ENCODE peak calls at places on chromosomes 1 and 21, in nine cellular contexts. Q is GM06990, R is heart right ventricle, D is astrocyte, N is left ventricle myocardium inferior, B is stomach, A is Panc1, T is heart left ventricle, G is body of pancreas. Y is an unnamed sample.

GRCh38 chr1:2929335-2929734 is 91.9 kb upstream of the ACTRT2 start:
- DNase-seq in T (no peak), N (no peak), D (no peak), R (no peak), B (no peak), A (no peak), G (no peak), Q (no peak), Y (no peak)

GRCh38 chr1:69982992-69983391 is 222.4 kb downstream of the LRRC40 start:
- DNase-seq in D (peak; percentile 48), Q (no peak), T (no peak), N (no peak), R (no peak), B (no peak), G (no peak), A (peak; percentile 17), Y (peak; percentile 44)

GRCh38 chr21:35603471-35603870 is 456.9 kb downstream of the SETD4 start:
- DNase-seq in N (no peak), R (no peak), D (no peak), B (no peak), T (no peak), A (no peak), Q (no peak), G (no peak), Y (no peak)

GRCh38 chr1:198773030-198773429 is 134.2 kb downstream of the PTPRC start:
- DNase-seq in N (no peak), Q (no peak), R (no peak), B (no peak), G (no peak), T (no peak), D (no peak), A (no peak), Y (no peak)

GRCh38 chr1:169090308-169090899 is 16.1 kb upstream of the ATP1B1 start:
- DNase-seq in A (no peak), B (no peak), D (no peak), T (no peak), Q (peak; percentile 19), G (no peak), R (no peak), N (no peak), Y (no peak)

GRCh38 chr1:51877434-51878306 is 857 bp downstream of the NRDC start:
- DNase-seq in T (no peak), G (peak; percentile 25), B (no peak), A (no peak), D (peak; percentile 53), N (no peak), R (no peak), Q (no peak), Y (no peak)

GRCh38 chr1:64527191-64527590 is 57.3 kb downstream of the CACHD1 start:
- DNase-seq in B (no peak), A (no peak), Q (no peak), R (no peak), T (no peak), G (no peak), N (no peak), D (no peak), Y (no peak)

GRCh38 chr1:203840208-203840808 is 21.1 kb upstream of the SNRPE start:
- DNase-seq in D (no peak), A (no peak), G (no peak), B (no peak), R (no peak), Q (no peak), N (no peak), T (no peak), Y (no peak)

GRCh38 chr1:66380452-66381212 is 153.3 kb upstream of the SGIP1 start:
- DNase-seq in R (no peak), Q (no peak), N (no peak), D (no peak), A (no peak), G (no peak), B (peak; percentile 32), T (no peak), Y (no peak)

GRCh38 chr21:37636152-37636860 is 269.7 kb downstream of the DYRK1A start:
- DNase-seq in D (peak; percentile 66), A (peak; percentile 50), Q (no peak), R (no peak), N (no peak), T (no peak), G (no peak), B (no peak), Y (peak; percentile 87)

GRCh38 chr1:201528631-201529260 is 10.2 kb upstream of the NAV1 start:
- DNase-seq in T (no peak), N (no peak), G (no peak), B (no peak), Q (no peak), D (peak; percentile 70), A (no peak), R (no peak), Y (no peak)

GRCh38 chr1:219757890-219758289 is 145.0 kb upstream of the ZC3H11B start:
- DNase-seq in A (no peak), D (peak; percentile 12), B (no peak), G (no peak), T (peak; percentile 82), R (peak; percentile 53), Q (no peak), N (peak; percentile 58), Y (no peak)

GRCh38 chr1:63643926-63644325 is 50.7 kb downstream of the PGM1 start:
- DNase-seq in Q (no peak), A (no peak), R (peak; percentile 55), B (peak; percentile 72), N (peak; percentile 29), G (peak; percentile 69), T (peak; percentile 56), D (no peak), Y (no peak)

GRCh38 chr1:245155186-245156040 is 628 bp downstream of the KIF26B start:
- DNase-seq in Q (no peak), B (no peak), A (no peak), T (no peak), G (no peak), D (peak; percentile 32), N (no peak), R (no peak), Y (no peak)

GRCh38 chr21:35084869-35085268 is 35.8 kb upstream of the RUNX1 start:
- DNase-seq in A (no peak), D (peak; percentile 99), T (no peak), R (no peak), N (no peak), G (no peak), Q (no peak), B (no peak), Y (peak; percentile 93)

GRCh38 chr21:25607812-25608737 is 794 bp upstream of the MRPL39 start:
- DNase-seq in N (peak; percentile 79), G (peak; percentile 81), A (peak; percentile 68), T (peak; percentile 83), B (peak; percentile 83), R (peak; percentile 81), Q (peak; percentile 66), D (peak; percentile 62), Y (peak; percentile 10)

GRCh38 chr1:30718636-30719405 is 4.6 kb downstream of the MATN1 start:
- DNase-seq in A (no peak), N (peak; percentile 79), Q (peak; percentile 96), D (peak; percentile 96), T (peak; percentile 80), R (peak; percentile 79), G (peak; percentile 99), B (peak; percentile 81), Y (peak; percentile 73)

GRCh38 chr1:21563971-21564370 is 54.7 kb downstream of the ALPL start:
- DNase-seq in D (no peak), R (no peak), T (no peak), B (no peak), A (no peak), N (no peak), Q (no peak), G (no peak), Y (no peak)

GRCh38 chr1:32215629-32216505 is 6.3 kb downstream of the TMEM234 start:
- DNase-seq in N (peak; percentile 29), R (peak; percentile 58), G (peak; percentile 72), A (no peak), D (no peak), Q (no peak), B (peak; percentile 73), T (peak; percentile 52), Y (no peak)

GRCh38 chr1:226097866-226098625 is 35.5 kb downstream of the H3-3A start:
- DNase-seq in T (peak; percentile 3), B (no peak), N (no peak), Q (no peak), G (no peak), R (no peak), D (peak; percentile 83), A (no peak), Y (no peak)

GRCh38 chr1:159250817-159251216 is 46.1 kb downstream of the ACKR1 start:
- DNase-seq in N (no peak), G (no peak), D (no peak), R (no peak), T (no peak), Q (no peak), B (no peak), A (no peak), Y (no peak)
- TF ChIP-seq CTCF in N (no peak), G (no peak), D (no peak), R (no peak), T (no peak), Q (no peak), B (no peak), A (no peak), Y (no peak)

DNA sequence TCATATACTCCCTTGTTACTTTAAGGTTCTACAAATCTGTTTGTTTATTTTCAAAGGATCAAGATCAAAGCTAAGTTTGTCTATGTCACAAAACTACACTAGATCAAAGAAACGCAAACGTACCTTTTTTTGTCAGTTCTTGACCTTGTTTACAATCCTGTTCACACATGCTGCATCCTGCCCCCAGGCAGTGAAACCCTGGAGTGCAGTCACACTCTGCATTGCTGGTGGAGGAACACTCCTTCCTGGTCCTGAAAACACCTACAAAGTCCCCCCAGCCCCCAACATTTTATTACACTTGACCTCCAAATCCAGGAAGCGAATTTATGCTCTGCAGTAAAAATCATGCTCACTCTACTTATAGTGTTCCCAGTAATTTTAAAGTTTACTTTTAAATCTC is 2.6 kb downstream of the TNFRSF9 start:
- DNase-seq in N (no peak), R (no peak), G (no peak), D (no peak), A (no peak), B (no peak), Q (no peak), T (no peak), Y (no peak)
- H3K27me3 ChIP-seq in N (peaks cover 97% of the 10 kb centered on the region), R (peaks cover 41% of the 10 kb centered on the region), G (no peaks in the 10 kb centered on the region), D (peaks cover 16% of the 10 kb centered on the region), A (peaks cover 5% of the 10 kb centered on the region), B (peaks cover 65% of the 10 kb centered on the region), Q (no peaks in the 10 kb centered on the region), T (peaks cover 11% of the 10 kb centered on the region), Y (peaks cover 24% of the 10 kb centered on the region)

DNA sequence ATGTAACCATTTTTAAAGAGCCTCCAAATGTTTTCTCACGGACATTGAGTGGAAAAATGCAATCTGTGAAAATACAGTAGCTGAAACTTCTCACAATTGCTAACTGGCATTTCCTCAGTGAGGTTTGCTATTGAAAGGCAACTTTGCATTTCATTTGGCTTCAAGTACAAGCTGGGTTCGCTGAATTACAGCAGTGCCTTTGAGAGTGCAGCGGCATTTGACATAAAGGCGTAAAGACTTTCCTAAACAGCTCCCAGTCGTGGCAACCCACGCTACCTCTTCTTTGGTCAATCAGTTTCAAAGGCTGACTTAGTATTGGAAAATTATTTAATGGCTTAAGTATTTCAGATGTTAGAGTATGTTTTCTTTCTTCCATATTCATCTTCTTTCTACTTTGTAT is 39.3 kb upstream of the ZBTB18 start:
- DNase-seq in R (no peak), N (no peak), G (no peak), T (no peak), A (no peak), B (no peak), Q (no peak), D (peak; percentile 10), Y (no peak)
- H3K4me3 ChIP-seq in R (no peak overlapping the region), N (no peak overlapping the region), G (no peak overlapping the region), T (no peak overlapping the region), A (no peak overlapping the region), B (no peak overlapping the region), Q (no peak overlapping the region), D (peak overlapping the region; percentile 47), Y (no peak overlapping the region)

GRCh38 chr1:61051455-61052392 is 30.6 kb upstream of the NFIA start:
- DNase-seq in B (no peak), A (no peak), T (peak; percentile 43), Q (no peak), R (no peak), G (no peak), D (no peak), N (peak; percentile 39), Y (no peak)
- TF ChIP-seq CTCF in B (no peak), A (no peak), T (no peak), Q (no peak), R (no peak), G (no peak), D (no peak), N (no peak), Y (no peak)